ENCODE peak calls at places on chromosomes 11 and 22, in eight cellular contexts. One of them, this sample, is unnamed.

GRCh38 chr22:40665312-40665711 is 14.0 kb upstream of the MCHR1 start:
- DNase-seq in uterus: peak; percentile 62
- DNase-seq in body of pancreas: no peak
- DNase-seq in prostate gland: no peak
- DNase-seq in H54: no peak
- DNase-seq in esophagus squamous epithelium: no peak
- DNase-seq in IMR-90: peak; percentile 85
- DNase-seq in A549: no peak
- DNase-seq in this sample: no peak

GRCh38 chr11:120539681-120540369 is 28.3 kb downstream of the GRIK4 start:
- DNase-seq in IMR-90: peak; percentile 67
- DNase-seq in body of pancreas: peak; percentile 33
- DNase-seq in H54: no peak
- DNase-seq in esophagus squamous epithelium: no peak
- DNase-seq in A549: no peak
- DNase-seq in uterus: no peak
- DNase-seq in prostate gland: no peak
- DNase-seq in this sample: no peak

GRCh38 chr11:121625784-121626506 is 173.2 kb upstream of the SORL1-AS1 start:
- DNase-seq in A549: no peak
- DNase-seq in prostate gland: peak; percentile 52
- DNase-seq in esophagus squamous epithelium: no peak
- DNase-seq in uterus: no peak
- DNase-seq in IMR-90: no peak
- DNase-seq in H54: no peak
- DNase-seq in body of pancreas: no peak
- DNase-seq in this sample: no peak

GRCh38 chr11:119617343-119617713 is 111.7 kb downstream of the NECTIN1 start:
- DNase-seq in IMR-90: no peak
- DNase-seq in esophagus squamous epithelium: no peak
- DNase-seq in A549: no peak
- DNase-seq in body of pancreas: no peak
- DNase-seq in H54: no peak
- DNase-seq in uterus: no peak
- DNase-seq in prostate gland: no peak
- DNase-seq in this sample: no peak

GRCh38 chr11:43578346-43579170 is 102.0 kb upstream of the HSD17B12 start:
- DNase-seq in H54: peak; percentile 67
- DNase-seq in IMR-90: peak; percentile 74
- DNase-seq in uterus: no peak
- DNase-seq in prostate gland: no peak
- DNase-seq in body of pancreas: no peak
- DNase-seq in A549: peak; percentile 37
- DNase-seq in esophagus squamous epithelium: no peak
- DNase-seq in this sample: no peak

GRCh38 chr11:124670732-124671131 is 2.8 kb downstream of the SIAE start:
- DNase-seq in uterus: no peak
- DNase-seq in esophagus squamous epithelium: no peak
- DNase-seq in H54: no peak
- DNase-seq in prostate gland: no peak
- DNase-seq in body of pancreas: no peak
- DNase-seq in IMR-90: peak; percentile 9
- DNase-seq in A549: no peak
- DNase-seq in this sample: no peak

GRCh38 chr11:32088117-32088941 is 2.5 kb upstream of the RCN1 start:
- DNase-seq in body of pancreas: peak; percentile 78
- DNase-seq in esophagus squamous epithelium: no peak
- DNase-seq in A549: no peak
- DNase-seq in H54: peak; percentile 60
- DNase-seq in uterus: peak; percentile 39
- DNase-seq in prostate gland: peak; percentile 36
- DNase-seq in IMR-90: peak; percentile 91
- DNase-seq in this sample: no peak

GRCh38 chr11:62497132-62497915 is 49.3 kb downstream of the AHNAK start:
- DNase-seq in A549: peak; percentile 85
- DNase-seq in prostate gland: peak; percentile 30
- DNase-seq in H54: no peak
- DNase-seq in esophagus squamous epithelium: no peak
- DNase-seq in uterus: no peak
- DNase-seq in IMR-90: peak; percentile 81
- DNase-seq in body of pancreas: peak; percentile 10
- DNase-seq in this sample: no peak

GRCh38 chr11:8008212-8008611 is 21.1 kb downstream of the EIF3F start:
- DNase-seq in H54: no peak
- DNase-seq in esophagus squamous epithelium: no peak
- DNase-seq in A549: no peak
- DNase-seq in uterus: no peak
- DNase-seq in prostate gland: no peak
- DNase-seq in IMR-90: no peak
- DNase-seq in body of pancreas: no peak
- DNase-seq in this sample: no peak

GRCh38 chr22:28917747-28918543 is 34.6 kb downstream of the ZNRF3 start:
- DNase-seq in A549: peak; percentile 31
- DNase-seq in IMR-90: peak; percentile 31
- DNase-seq in H54: peak; percentile 5
- DNase-seq in prostate gland: no peak
- DNase-seq in uterus: no peak
- DNase-seq in esophagus squamous epithelium: no peak
- DNase-seq in body of pancreas: peak; percentile 72
- DNase-seq in this sample: no peak

GRCh38 chr22:20151276-20151588 is 377 bp upstream of the CCDC188 start:
- DNase-seq in esophagus squamous epithelium: no peak
- DNase-seq in IMR-90: no peak
- DNase-seq in A549: no peak
- DNase-seq in H54: no peak
- DNase-seq in prostate gland: no peak
- DNase-seq in body of pancreas: no peak
- DNase-seq in uterus: no peak
- DNase-seq in this sample: no peak

GRCh38 chr11:86244063-86244521 is 461 bp upstream of the EED start:
- DNase-seq in prostate gland: peak; percentile 80
- DNase-seq in uterus: peak; percentile 90
- DNase-seq in A549: peak; percentile 91
- DNase-seq in body of pancreas: peak; percentile 92
- DNase-seq in H54: peak; percentile 85
- DNase-seq in IMR-90: peak; percentile 84
- DNase-seq in esophagus squamous epithelium: no peak
- DNase-seq in this sample: peak; percentile 84

GRCh38 chr11:77174559-77174958 is 46.5 kb downstream of the MYO7A start:
- DNase-seq in H54: no peak
- DNase-seq in uterus: no peak
- DNase-seq in IMR-90: no peak
- DNase-seq in esophagus squamous epithelium: no peak
- DNase-seq in A549: no peak
- DNase-seq in prostate gland: no peak
- DNase-seq in body of pancreas: peak; percentile 27
- DNase-seq in this sample: no peak

DNA sequence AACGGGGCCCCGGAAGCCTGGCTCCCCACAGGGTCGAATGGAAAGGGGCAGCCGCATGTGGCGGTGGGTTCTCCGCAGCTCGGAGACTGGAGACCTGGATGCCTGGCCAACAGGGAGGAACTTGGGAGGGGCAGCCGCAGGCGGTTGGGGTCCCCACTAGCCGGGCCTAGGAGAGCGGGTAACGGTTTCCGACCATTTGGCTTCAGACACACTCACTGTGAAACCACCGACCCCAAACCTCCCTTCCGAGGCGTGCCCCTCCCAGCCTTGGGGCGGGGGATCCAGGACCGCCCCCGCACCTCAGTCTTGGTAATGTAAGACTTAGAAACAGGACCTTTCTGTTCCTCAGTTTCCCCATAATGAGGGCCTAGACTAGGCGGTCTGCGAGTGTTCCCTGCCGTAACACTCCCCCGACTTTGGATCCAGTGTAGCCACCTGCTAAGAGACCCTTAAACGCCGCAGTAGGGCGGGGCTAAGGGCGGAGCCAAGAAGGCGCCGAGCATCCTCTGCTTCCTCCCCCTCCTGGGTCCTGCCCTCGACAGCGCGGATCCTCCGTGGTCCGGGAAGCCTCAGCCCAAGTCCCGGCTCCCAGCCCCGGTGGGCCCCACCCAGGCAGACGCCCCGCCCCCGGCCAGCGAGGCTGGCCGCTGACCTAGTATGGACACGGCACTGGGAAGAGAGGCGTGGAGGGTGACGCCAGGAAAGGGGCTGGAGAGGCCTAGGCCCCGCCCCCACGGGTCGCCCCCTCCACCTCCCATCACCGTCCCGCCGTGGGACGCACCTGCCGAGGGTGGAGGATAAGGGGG is 1.8 kb upstream of the RASGRP2 start:
- DNase-seq in uterus: peak; percentile 93
- DNase-seq in body of pancreas: peak; percentile 71
- DNase-seq in IMR-90: peak; percentile 22
- DNase-seq in A549: peak; percentile 73
- DNase-seq in H54: peak; percentile 93
- DNase-seq in prostate gland: peak; percentile 36
- DNase-seq in esophagus squamous epithelium: no peak
- DNase-seq in this sample: peak; percentile 69
- TF ChIP-seq POLR2A in uterus: peak; percentile 77
- TF ChIP-seq POLR2A in body of pancreas: peak; percentile 17
- TF ChIP-seq POLR2A in IMR-90: no peak
- TF ChIP-seq POLR2A in A549: no peak
- TF ChIP-seq POLR2A in H54: no peak
- TF ChIP-seq POLR2A in prostate gland: no peak
- TF ChIP-seq POLR2A in esophagus squamous epithelium: peak; percentile 60
- TF ChIP-seq POLR2A in this sample: peak; percentile 3

GRCh38 chr11:394034-394857 is at the start of gene PKP3:
- DNase-seq in uterus: no peak
- DNase-seq in prostate gland: peak; percentile 92
- DNase-seq in esophagus squamous epithelium: no peak
- DNase-seq in H54: peak; percentile 97
- DNase-seq in body of pancreas: peak; percentile 91
- DNase-seq in IMR-90: peak; percentile 60
- DNase-seq in A549: peak; percentile 80
- DNase-seq in this sample: peak; percentile 88
- TF ChIP-seq POLR2A in uterus: no peak
- TF ChIP-seq POLR2A in prostate gland: peak; percentile 83
- TF ChIP-seq POLR2A in esophagus squamous epithelium: peak; percentile 70
- TF ChIP-seq POLR2A in H54: peak; percentile 52
- TF ChIP-seq POLR2A in body of pancreas: peak; percentile 73
- TF ChIP-seq POLR2A in IMR-90: no peak
- TF ChIP-seq POLR2A in A549: peak; percentile 73
- TF ChIP-seq POLR2A in this sample: peak; percentile 7

GRCh38 chr11:64851831-64852337 is 7.4 kb upstream of the CDC42BPG start:
- DNase-seq in A549: no peak
- DNase-seq in uterus: no peak
- DNase-seq in body of pancreas: no peak
- DNase-seq in IMR-90: no peak
- DNase-seq in esophagus squamous epithelium: no peak
- DNase-seq in H54: no peak
- DNase-seq in prostate gland: no peak
- DNase-seq in this sample: no peak
- TF ChIP-seq POLR2A in A549: no peak
- TF ChIP-seq POLR2A in uterus: no peak
- TF ChIP-seq POLR2A in body of pancreas: no peak
- TF ChIP-seq POLR2A in IMR-90: no peak
- TF ChIP-seq POLR2A in esophagus squamous epithelium: peak; percentile 46
- TF ChIP-seq POLR2A in H54: no peak
- TF ChIP-seq POLR2A in prostate gland: no peak
- TF ChIP-seq POLR2A in this sample: no peak

DNA sequence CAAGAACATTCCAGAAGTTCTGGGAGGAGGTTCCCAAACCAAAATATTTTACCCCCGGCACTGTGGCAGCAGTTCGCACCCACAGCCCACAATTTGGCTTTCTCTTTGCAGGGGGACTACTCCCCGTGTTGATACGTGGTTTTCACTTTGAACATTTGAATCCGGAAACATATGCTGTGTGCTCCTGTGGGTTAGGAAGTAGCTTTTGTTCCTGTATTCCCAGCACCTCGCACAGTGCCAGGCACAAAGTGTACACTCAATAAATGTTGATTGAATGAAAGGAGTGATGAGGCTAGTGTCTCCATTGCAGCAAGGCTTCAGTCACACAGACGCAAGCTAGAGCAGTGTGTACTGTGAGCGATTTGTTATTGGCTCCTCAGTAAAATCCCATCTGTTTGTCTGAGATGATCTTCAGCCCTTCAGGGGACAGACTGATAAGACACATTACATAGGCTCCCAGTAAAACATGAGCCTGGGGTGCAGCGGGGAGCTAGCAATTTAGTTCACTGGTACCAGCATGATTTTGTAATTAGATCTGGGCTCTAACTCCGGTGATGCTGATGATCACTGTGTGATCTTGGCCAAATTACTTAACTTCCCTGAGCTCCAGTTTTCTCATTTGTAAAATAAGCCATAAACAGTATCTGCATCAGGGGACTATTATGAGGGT is 2.2 kb downstream of the LAYN start:
- DNase-seq in IMR-90: no peak
- DNase-seq in uterus: no peak
- DNase-seq in A549: no peak
- DNase-seq in prostate gland: no peak
- DNase-seq in body of pancreas: no peak
- DNase-seq in H54: no peak
- DNase-seq in esophagus squamous epithelium: no peak
- DNase-seq in this sample: no peak
- TF ChIP-seq POLR2A in IMR-90: no peak
- TF ChIP-seq POLR2A in uterus: no peak
- TF ChIP-seq POLR2A in A549: no peak
- TF ChIP-seq POLR2A in prostate gland: no peak
- TF ChIP-seq POLR2A in body of pancreas: no peak
- TF ChIP-seq POLR2A in H54: no peak
- TF ChIP-seq POLR2A in esophagus squamous epithelium: no peak
- TF ChIP-seq POLR2A in this sample: no peak

DNA sequence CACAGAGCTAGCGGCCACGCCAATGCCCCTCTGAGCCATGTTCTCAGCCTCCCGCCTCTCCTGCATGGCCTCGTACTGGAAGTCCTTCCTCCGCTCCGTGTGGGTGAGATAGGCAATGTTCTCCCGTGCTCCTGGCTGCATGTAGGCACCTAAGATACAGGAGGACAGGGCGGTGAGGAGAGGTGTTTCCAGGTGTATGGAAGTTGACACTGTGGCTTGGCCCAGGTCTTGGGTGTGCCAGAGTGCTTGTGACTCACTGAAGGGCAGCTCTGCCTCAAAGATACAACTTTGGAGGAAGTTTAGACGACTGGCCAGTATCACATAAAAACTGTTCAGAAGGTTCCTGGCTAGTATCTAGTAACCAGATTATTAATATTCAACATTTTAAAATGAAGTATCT is 8.5 kb downstream of the SRRD start:
- DNase-seq in esophagus squamous epithelium: no peak
- DNase-seq in body of pancreas: no peak
- DNase-seq in prostate gland: no peak
- DNase-seq in uterus: no peak
- DNase-seq in IMR-90: no peak
- DNase-seq in A549: no peak
- DNase-seq in H54: no peak
- DNase-seq in this sample: no peak
- TF ChIP-seq POLR2A in esophagus squamous epithelium: no peak
- TF ChIP-seq POLR2A in body of pancreas: no peak
- TF ChIP-seq POLR2A in prostate gland: no peak
- TF ChIP-seq POLR2A in uterus: no peak
- TF ChIP-seq POLR2A in IMR-90: no peak
- TF ChIP-seq POLR2A in A549: no peak
- TF ChIP-seq POLR2A in H54: no peak
- TF ChIP-seq POLR2A in this sample: no peak

This sample was measured in breast epithelium.